ENCODE peak calls at places on chromosome 22, in nine cellular contexts. K, U, O, B, Q, Z, T, V and L are unnamed samples.

GRCh38 chr22:42747701-42748513 is 27.2 kb upstream of the A4GALT start:
- DNase-seq in K (peak; percentile 66), V (no peak), T (no peak), Q (peak; percentile 62), B (no peak), Z (peak; percentile 86), O (no peak), U (no peak), L (no peak)

GRCh38 chr22:44369916-44370804 is 57.4 kb upstream of the SHISAL1 start:
- DNase-seq in T (no peak), V (peak; percentile 51), O (no peak), Z (no peak), U (no peak), B (no peak), K (no peak), Q (no peak), L (no peak)

GRCh38 chr22:41799486-41800347 is 762 bp upstream of the CCDC134 start:
- DNase-seq in O (peak; percentile 35), B (peak; percentile 18), Z (peak; percentile 2), Q (peak; percentile 39), K (peak; percentile 7), T (peak; percentile 49), U (peak; percentile 26), V (peak; percentile 69), L (peak; percentile 20)

GRCh38 chr22:27278986-27279385 is 522.6 kb downstream of the MN1 start:
- DNase-seq in T (no peak), V (no peak), B (no peak), U (no peak), Q (no peak), O (no peak), Z (no peak), K (no peak), L (no peak)

GRCh38 chr22:43826142-43827093 is 14.3 kb upstream of the EFCAB6 start:
- DNase-seq in O (peak; percentile 24), K (peak; percentile 63), U (no peak), T (no peak), V (no peak), Q (no peak), Z (peak; percentile 86), B (no peak), L (no peak)

GRCh38 chr22:40733919-40734318 is 54.6 kb downstream of the MCHR1 start:
- DNase-seq in U (no peak), Q (no peak), B (no peak), T (no peak), K (no peak), V (no peak), O (no peak), Z (no peak), L (no peak)

GRCh38 chr22:44586337-44586990 is 88.4 kb upstream of the RTL6 start:
- DNase-seq in T (no peak), B (no peak), O (no peak), Z (no peak), U (no peak), V (peak; percentile 44), Q (no peak), K (no peak), L (no peak)

GRCh38 chr22:32476286-32476685 is 1.7 kb downstream of the FBXO7 start:
- DNase-seq in V (no peak), T (no peak), Z (no peak), B (no peak), K (no peak), O (no peak), U (no peak), Q (no peak), L (peak; percentile 8)

GRCh38 chr22:22786301-22787115 is 101.1 kb upstream of the IGLL5 start:
- DNase-seq in B (no peak), V (no peak), K (no peak), U (no peak), Z (no peak), Q (no peak), T (no peak), O (no peak), L (no peak)

GRCh38 chr22:36156515-36157419 is 3.8 kb downstream of the APOL3 start:
- DNase-seq in U (peak; percentile 95), B (peak; percentile 83), O (peak; percentile 75), V (peak; percentile 86), Q (peak; percentile 29), K (peak; percentile 81), Z (peak; percentile 81), T (peak; percentile 39), L (peak; percentile 88)

GRCh38 chr22:25702046-25702445 is 39.9 kb upstream of the MYO18B start:
- DNase-seq in B (no peak), Q (no peak), U (no peak), V (no peak), Z (peak; percentile 50), T (no peak), K (no peak), O (no peak), L (no peak)
- TF ChIP-seq CTCF in B (peak; percentile 41), Q (peak; percentile 49), U (peak; percentile 55), V (peak; percentile 62), Z (peak; percentile 28), T (no peak), K (peak; percentile 22), O (no peak), L (peak; percentile 38)

GRCh38 chr22:29994027-29994715 is 86.1 kb upstream of the HORMAD2 start:
- DNase-seq in Z (peak; percentile 76), B (no peak), O (no peak), T (no peak), U (no peak), K (peak; percentile 79), Q (no peak), V (no peak), L (no peak)
- TF ChIP-seq CTCF in Z (no peak), B (no peak), O (no peak), T (no peak), U (no peak), K (no peak), Q (no peak), V (no peak), L (no peak)

DNA sequence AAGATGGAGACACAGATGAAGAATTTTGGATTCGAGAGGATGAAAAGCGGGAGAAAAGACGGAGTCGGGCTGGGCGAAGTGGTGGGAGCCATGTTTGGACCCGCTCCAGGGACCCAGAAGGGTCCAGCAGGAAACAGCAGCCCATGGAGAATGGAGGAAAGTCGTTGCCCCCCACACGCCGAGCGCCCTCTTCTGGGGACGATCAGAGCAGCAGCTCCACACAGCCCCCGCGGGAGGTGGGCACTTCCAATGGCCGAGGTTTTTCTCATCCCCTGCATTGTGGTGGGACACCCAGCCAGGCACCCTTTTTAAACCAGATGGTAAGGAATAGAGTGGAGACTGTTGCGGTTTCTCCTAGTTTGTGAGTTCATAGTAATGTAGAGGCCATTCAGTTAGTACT is 22.8 kb upstream of the SLC25A18 start:
- DNase-seq in O (no peak), T (no peak), B (no peak), K (no peak), Q (no peak), V (no peak), U (no peak), Z (no peak), L (peak; percentile 4)
- TF ChIP-seq CTCF in O (no peak), T (no peak), B (no peak), K (peak; percentile 19), Q (peak; percentile 43), V (no peak), U (no peak), Z (no peak), L (no peak)

GRCh38 chr22:28977481-28977971 is 84.1 kb downstream of the C22orf31 start:
- DNase-seq in O (no peak), T (no peak), Q (no peak), B (no peak), K (peak; percentile 28), V (no peak), Z (peak; percentile 72), U (no peak), L (no peak)
- TF ChIP-seq CTCF in O (no peak), T (no peak), Q (no peak), B (no peak), K (no peak), V (no peak), Z (no peak), U (no peak), L (no peak)

DNA sequence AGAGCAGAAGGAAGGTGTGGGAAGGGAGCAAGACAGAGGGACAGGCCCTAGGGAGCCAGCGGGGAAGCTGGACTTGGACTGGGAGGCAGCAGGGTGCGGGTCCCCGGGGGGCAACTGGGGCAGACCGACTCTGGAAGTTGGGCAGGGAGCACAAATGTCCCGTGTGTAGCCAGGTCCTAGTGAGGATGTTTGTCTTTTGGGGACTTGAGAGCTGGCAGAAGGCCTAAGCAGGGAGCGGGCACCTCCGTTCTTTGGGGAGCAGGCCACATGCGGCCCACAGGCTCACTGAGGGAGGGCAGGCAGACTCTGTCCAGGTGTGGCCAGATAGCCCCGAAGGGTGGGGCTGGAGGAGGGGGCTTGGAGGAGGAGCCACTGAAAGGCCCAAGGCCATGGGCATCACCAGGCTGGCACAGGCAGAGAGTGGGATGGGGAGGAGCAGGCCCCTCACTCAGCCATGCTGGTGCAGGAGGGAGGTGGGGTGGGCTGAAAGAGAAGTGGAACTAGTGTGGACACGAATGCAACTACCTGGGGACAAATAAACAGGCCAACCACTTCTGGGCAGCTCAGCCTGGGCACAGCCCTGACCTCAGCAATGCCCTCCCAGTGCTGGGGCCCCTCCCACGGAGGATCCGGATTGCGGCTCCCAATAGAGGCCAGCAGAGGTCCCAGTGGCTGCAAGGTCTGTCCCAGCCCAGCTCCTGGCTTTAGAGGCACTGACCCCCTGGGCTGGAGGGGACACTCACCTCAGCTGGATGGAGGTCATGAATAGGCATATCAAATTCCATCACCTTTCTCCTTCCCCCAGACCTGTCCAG is 1.3 kb upstream of the SCARF2 start:
- DNase-seq in K (no peak), T (no peak), Q (peak; percentile 42), Z (no peak), U (no peak), O (no peak), V (peak; percentile 55), B (no peak), L (no peak)
- TF ChIP-seq CTCF in K (peak; percentile 40), T (no peak), Q (peak; percentile 25), Z (peak; percentile 28), U (no peak), O (no peak), V (peak; percentile 15), B (peak; percentile 8), L (no peak)

DNA sequence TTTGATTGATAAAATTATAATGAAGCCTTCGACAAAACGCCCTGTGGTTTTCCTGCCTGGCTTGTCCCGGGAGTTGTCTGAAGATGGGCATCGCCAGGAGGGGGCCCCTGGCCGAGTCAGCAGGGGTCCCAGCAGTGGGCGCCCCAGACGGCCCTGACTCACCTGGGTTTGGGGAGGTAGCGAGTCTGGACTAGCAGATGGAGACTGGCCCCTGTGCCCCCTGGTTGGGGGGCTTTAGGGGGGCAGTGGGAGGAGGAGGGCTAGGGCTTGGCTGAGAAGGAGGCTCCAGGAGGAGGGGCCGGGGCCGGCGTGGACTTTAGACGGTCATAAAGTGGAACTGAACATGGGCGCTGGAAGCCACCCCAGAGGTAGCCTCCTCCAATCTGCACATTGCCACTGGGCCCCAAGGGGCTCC is 410 bp upstream of the LIF start:
- DNase-seq in V (no peak), U (no peak), T (no peak), B (no peak), Z (no peak), K (no peak), Q (no peak), O (peak; percentile 86), L (no peak)
- TF ChIP-seq CTCF in V (no peak), U (no peak), T (no peak), B (no peak), Z (no peak), K (peak; percentile 25), Q (no peak), O (no peak), L (no peak)

GRCh38 chr22:49148895-49149418 is 678.7 kb downstream of the BRD1 start:
- DNase-seq in U (no peak), Z (no peak), O (no peak), K (no peak), Q (no peak), T (no peak), V (no peak), B (no peak), L (no peak)
- TF ChIP-seq CTCF in U (no peak), Z (no peak), O (no peak), K (no peak), Q (no peak), T (no peak), V (no peak), B (no peak), L (no peak)